ENCODE peak calls at places on chromosomes 7 and 10, in six cellular contexts. H is epithelial cell of esophagus, A is sigmoid colon, L is type B pancreatic cell, O is AG10803, Y is cardiac fibroblast. W is an unnamed sample.
A peak's percentile ranks its signal among the peaks of the same experiment; 100 is the strongest.

GRCh38 chr7:158973440-158973839 is 117.1 kb downstream of the DYNC2I1 start:
- DNase-seq in H (no peak), L (no peak), A (no peak), O (no peak), Y (no peak), W (no peak)

GRCh38 chr10:71749396-71749795 is 23.9 kb downstream of the VSIR start:
- DNase-seq in L (no peak), A (no peak), H (no peak), O (no peak), Y (no peak), W (no peak)

GRCh38 chr7:155959894-155960293 is 147.6 kb upstream of the SHH start:
- DNase-seq in H (peak; percentile 3), Y (no peak), O (no peak), A (peak; percentile 17), L (no peak), W (no peak)

GRCh38 chr10:59905066-59905734 is 1.2 kb downstream of the CCDC6 start:
- DNase-seq in L (no peak), A (peak; percentile 73), O (no peak), H (no peak), Y (peak; percentile 25), W (no peak)

GRCh38 chr7:116863168-116863670 is 832 bp downstream of the CAPZA2 start:
- DNase-seq in H (peak; percentile 11), L (no peak), A (no peak), Y (peak; percentile 38), O (peak; percentile 18), W (no peak)

GRCh38 chr7:38748056-38748610 is 117.0 kb upstream of the AMPH start:
- DNase-seq in Y (peak; percentile 62), O (peak; percentile 27), A (no peak), H (peak; percentile 36), L (no peak), W (no peak)

GRCh38 chr7:133165001-133165400 is 83.1 kb upstream of the CHCHD3 start:
- DNase-seq in Y (no peak), L (no peak), O (no peak), A (no peak), H (no peak), W (no peak)

GRCh38 chr7:14457567-14458453 is 444.7 kb downstream of the DGKB start:
- DNase-seq in O (peak; percentile 80), L (no peak), A (peak; percentile 69), H (peak; percentile 86), Y (peak; percentile 93), W (no peak)

GRCh38 chr7:120797026-120797645 is 60.8 kb downstream of the TSPAN12 start:
- DNase-seq in H (no peak), O (no peak), Y (no peak), A (no peak), L (no peak), W (no peak)

GRCh38 chr10:91036807-91037405 is 116.0 kb upstream of the ANKRD1 start:
- DNase-seq in Y (peak; percentile 14), O (peak; percentile 40), H (no peak), L (no peak), A (no peak), W (no peak)

GRCh38 chr10:114758331-114758730 is 63.2 kb upstream of the FHIP2A start:
- DNase-seq in A (no peak), O (peak; percentile 38), L (no peak), Y (no peak), H (peak; percentile 18), W (no peak)

GRCh38 chr7:79410345-79410744 is 43.1 kb downstream of the MAGI2 start:
- DNase-seq in A (no peak), H (peak; percentile 61), Y (no peak), O (no peak), L (no peak), W (no peak)

GRCh38 chr7:40763319-40764287 is 628.8 kb downstream of the SUGCT start:
- DNase-seq in O (peak; percentile 91), A (no peak), Y (peak; percentile 52), L (no peak), H (peak; percentile 7), W (no peak)

GRCh38 chr10:78579995-78580394 is 488.8 kb upstream of the ZMIZ1 start:
- DNase-seq in Y (peak; percentile 50), L (no peak), A (peak; percentile 89), O (no peak), H (no peak), W (no peak)

GRCh38 chr7:99984593-99984992 is 8.8 kb upstream of the AZGP1 start:
- DNase-seq in Y (no peak), A (no peak), L (no peak), H (no peak), O (no peak), W (no peak)

GRCh38 chr10:58820386-58820785 is 307.7 kb downstream of the BICC1 start:
- DNase-seq in Y (no peak), L (no peak), H (no peak), A (no peak), O (no peak), W (no peak)

GRCh38 chr10:58820862-58821559 is 308.3 kb downstream of the BICC1 start:
- DNase-seq in H (peak; percentile 84), L (no peak), A (no peak), O (peak; percentile 65), Y (peak; percentile 80), W (no peak)

GRCh38 chr10:58823983-58824382 is 311.3 kb downstream of the BICC1 start:
- DNase-seq in Y (no peak), L (no peak), O (no peak), H (no peak), A (no peak), W (no peak)

GRCh38 chr10:58817499-58817898 is 304.8 kb downstream of the BICC1 start:
- DNase-seq in A (no peak), L (no peak), O (no peak), H (no peak), Y (peak; percentile 42), W (no peak)

DNA sequence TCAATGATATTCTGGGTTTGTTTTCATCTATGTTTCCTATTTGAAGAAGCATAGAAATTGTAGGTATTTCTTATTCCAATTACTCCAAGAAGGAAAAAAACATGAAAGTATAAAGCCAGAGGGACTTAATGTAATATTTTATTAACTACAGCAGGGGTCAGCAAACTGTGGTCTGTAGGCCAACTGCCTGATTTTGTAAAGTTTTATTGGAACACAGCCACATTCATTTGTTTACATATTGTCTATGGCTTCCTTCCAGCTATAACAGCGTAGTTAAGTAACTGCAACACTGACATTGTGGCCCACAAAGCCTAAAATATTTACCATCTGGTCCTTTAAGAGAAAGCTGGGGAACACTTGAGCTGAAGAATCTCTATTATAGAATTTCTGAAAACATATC is 306.2 kb downstream of the BICC1 start:
- DNase-seq in O (peak; percentile 78), H (peak; percentile 42), Y (peak; percentile 90), L (no peak), A (no peak), W (no peak)
- TF ChIP-seq CTCF in O (no peak), H (no peak), Y (peak; percentile 15), L (no peak), A (no peak), W (peak; percentile 74)

DNA sequence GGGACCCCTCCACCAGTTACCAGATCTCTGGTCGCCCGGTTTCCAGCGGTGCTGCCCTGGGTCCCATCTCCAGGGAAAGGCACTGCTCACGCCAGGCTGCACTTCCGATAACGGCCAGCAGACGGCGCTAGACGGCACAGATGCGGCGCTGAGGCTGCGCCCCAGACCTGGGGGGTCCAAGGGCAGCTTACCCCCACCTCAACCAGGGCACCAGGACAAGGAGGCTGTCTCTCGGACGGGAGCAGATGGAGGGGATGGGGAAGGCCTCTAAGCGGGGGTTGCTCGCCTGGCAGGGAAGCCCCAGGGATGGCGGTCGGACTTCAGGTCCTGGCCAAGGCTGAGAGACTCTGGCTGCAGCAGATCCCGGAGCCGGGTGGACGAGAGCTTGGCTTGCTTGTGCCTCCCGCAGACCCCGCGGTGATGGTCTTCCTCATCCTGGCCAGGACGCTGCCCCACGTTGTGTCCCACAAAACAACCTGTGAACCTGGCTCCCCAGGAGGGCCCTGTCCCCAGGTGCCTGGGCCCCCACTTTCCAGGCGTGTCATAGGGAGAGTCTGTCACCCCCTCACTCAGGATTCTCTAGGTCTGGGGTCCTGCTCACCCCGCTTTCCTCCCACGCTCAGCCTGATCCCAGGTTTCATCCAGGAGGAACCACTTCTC is 23.9 kb upstream of the ZNF716 start:
- DNase-seq in O (no peak), H (no peak), Y (no peak), L (no peak), A (peak; percentile 63), W (no peak)
- TF ChIP-seq CTCF in O (no peak), H (no peak), Y (no peak), L (peak; percentile 23), A (no peak), W (peak; percentile 28)

GRCh38 chr10:112280205-112280921 is 2.8 kb upstream of the TECTB start:
- DNase-seq in L (no peak), H (peak; percentile 16), Y (peak; percentile 16), O (no peak), A (no peak), W (no peak)

GRCh38 chr10:112286837-112287818 is 3.9 kb downstream of the TECTB start:
- DNase-seq in A (no peak), O (no peak), L (no peak), H (no peak), Y (no peak), W (no peak)

GRCh38 chr10:112279482-112279881 is 3.7 kb upstream of the TECTB start:
- DNase-seq in H (no peak), L (no peak), A (no peak), O (no peak), Y (no peak), W (no peak)

GRCh38 chr10:112282086-112282485 is 1.1 kb upstream of the TECTB start:
- DNase-seq in O (no peak), Y (peak; percentile 57), A (no peak), H (peak; percentile 72), L (no peak), W (no peak)

GRCh38 chr10:112283100-112283499 is at the start of gene TECTB:
- DNase-seq in O (no peak), Y (no peak), L (no peak), H (no peak), A (no peak), W (no peak)
- TF ChIP-seq CTCF in O (no peak), Y (no peak), L (no peak), H (no peak), A (no peak), W (no peak)

GRCh38 chr7:77935652-77936348 is 137.2 kb downstream of the PHTF2 start:
- DNase-seq in H (no peak), L (no peak), Y (peak; percentile 32), O (peak; percentile 6), A (no peak), W (no peak)
- TF ChIP-seq CTCF in H (no peak), L (peak; percentile 71), Y (peak; percentile 28), O (peak; percentile 52), A (no peak), W (peak; percentile 84)